ENCODE peak calls at places on chromosomes 4 and X, in ten cellular contexts. Q, W, C, U, V, B, E, G, R and A are unnamed samples. For H3K4me1, the result is how much of the 10 kb centered on the place peaks cover.

GRCh38 chr4:39621582-39621981 is 17.1 kb downstream of the SMIM14 start:
- ATAC-seq in E (peak), W (peak), Q (peak), V (no peak), R (peak), U (peak), C (peak), B (peak), G (no peak), A (peak)

GRCh38 chr4:94766856-94767255 is 9.1 kb downstream of the BMPR1B start:
- ATAC-seq in R (no peak), E (no peak), W (no peak), C (no peak), V (no peak), U (no peak), G (no peak), Q (no peak), B (no peak), A (no peak)

GRCh38 chr4:26349496-26349895 is 28.7 kb downstream of the RBPJ start:
- ATAC-seq in G (no peak), R (no peak), Q (no peak), W (no peak), C (no peak), U (no peak), E (no peak), V (no peak), B (no peak), A (no peak)

GRCh38 chrX:13494562-13494961 is 74.8 kb upstream of the EGFL6 start:
- ATAC-seq in B (no peak), R (no peak), G (no peak), Q (no peak), E (no peak), V (no peak), C (no peak), W (no peak), U (no peak), A (no peak)

GRCh38 chr4:162285753-162286152 is 122.0 kb upstream of the FSTL5 start:
- ATAC-seq in R (no peak), G (no peak), E (no peak), V (no peak), W (no peak), Q (no peak), B (no peak), C (no peak), U (no peak), A (no peak)

GRCh38 chr4:144709159-144709558 is 63.2 kb downstream of the HHIP start:
- ATAC-seq in V (no peak), E (no peak), R (no peak), B (no peak), W (no peak), G (no peak), U (no peak), Q (no peak), C (peak), A (no peak)

GRCh38 chrX:130952266-130953043 is 49.4 kb upstream of the ENOX2 start:
- ATAC-seq in R (no peak), U (no peak), W (no peak), V (no peak), E (no peak), G (no peak), C (no peak), Q (no peak), B (no peak), A (no peak)

GRCh38 chr4:143389543-143390195 is 53.0 kb downstream of the GAB1 start:
- ATAC-seq in R (no peak), C (no peak), W (peak), E (peak), Q (no peak), V (peak), G (no peak), U (peak), B (no peak), A (peak)

GRCh38 chr4:105243446-105243845 is 96.8 kb downstream of the TET2 start:
- ATAC-seq in B (no peak), U (no peak), G (no peak), Q (no peak), C (no peak), E (no peak), V (no peak), W (no peak), R (peak), A (no peak)

GRCh38 chr4:6917445-6918241 is 8.0 kb downstream of the TBC1D14 start:
- ATAC-seq in B (peak), E (peak), R (peak), V (peak), U (peak), C (peak), Q (peak), G (peak), W (peak), A (peak)

GRCh38 chr4:6923507-6923906 is 13.9 kb downstream of the TBC1D14 start:
- ATAC-seq in U (no peak), R (no peak), Q (no peak), W (no peak), E (no peak), C (no peak), B (no peak), G (no peak), V (no peak), A (no peak)

GRCh38 chr4:6916587-6917444 is 7.2 kb downstream of the TBC1D14 start:
- ATAC-seq in G (peak), U (peak), R (no peak), V (no peak), Q (peak), W (peak), E (peak), C (peak), B (no peak), A (peak)

GRCh38 chr4:6918345-6918744 is 8.7 kb downstream of the TBC1D14 start:
- ATAC-seq in V (no peak), B (no peak), R (peak), U (peak), G (peak), E (no peak), W (no peak), C (peak), Q (no peak), A (peak)

DNA sequence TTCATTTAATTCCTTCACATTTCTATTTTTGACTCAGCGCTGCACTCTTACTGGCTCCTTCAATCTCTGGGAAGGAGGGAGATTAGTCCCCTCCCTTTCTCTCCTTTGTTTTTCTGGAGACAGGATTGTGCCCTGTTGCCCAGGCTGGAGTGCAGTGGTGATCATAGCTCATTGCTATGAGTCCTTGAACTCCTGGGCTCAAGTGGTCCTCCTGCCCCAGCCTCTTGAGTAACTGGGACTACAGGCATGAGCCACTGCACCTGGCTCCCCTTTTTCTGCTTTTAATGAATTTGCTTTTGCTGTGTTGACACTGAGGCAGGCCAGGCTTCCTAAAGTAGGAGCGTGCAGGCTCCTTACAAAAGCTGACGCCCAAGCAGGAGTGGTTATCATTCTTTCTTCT is 10.5 kb downstream of the TBC1D14 start:
- ATAC-seq in W (peak), G (no peak), B (no peak), U (no peak), E (peak), R (no peak), V (no peak), C (no peak), Q (no peak), A (no peak)
- H3K4me1 ChIP-seq in W (under half), G (under half), B (under half), U (under half), E (half or more), R (under half), V (under half), C (half or more), Q (under half), A (half or more)

DNA sequence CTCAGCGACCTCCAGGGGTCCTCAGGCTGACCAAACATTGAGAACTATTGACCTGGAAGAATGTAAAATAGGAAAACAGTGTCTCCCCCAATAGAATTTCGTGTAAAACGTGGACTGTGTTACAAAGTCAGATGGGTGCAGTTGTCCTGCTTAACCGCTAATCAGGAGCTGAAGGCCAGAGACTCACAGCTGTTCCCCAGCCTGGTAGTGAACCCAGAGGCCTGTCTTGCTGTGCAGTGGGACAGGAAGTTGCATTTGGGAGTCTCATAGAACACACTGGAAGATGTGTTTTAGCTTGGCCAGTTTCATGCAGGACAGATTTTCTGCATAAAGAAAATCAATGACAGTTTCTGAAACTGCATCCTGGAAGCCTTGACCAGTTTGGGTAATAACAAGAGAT is 151.5 kb downstream of the PTTG2 start:
- ATAC-seq in C (no peak), Q (no peak), V (no peak), U (no peak), B (peak), E (no peak), G (no peak), R (no peak), W (no peak), A (no peak)
- TF ChIP-seq CTCF in C (no peak), Q (no peak), V (no peak), U (no peak), B (no peak), E (no peak), G (no peak), R (no peak), W (no peak), A (no peak)

GRCh38 chr4:185773419-185773818 is 38.6 kb downstream of the SORBS2 start:
- ATAC-seq in Q (no peak), V (peak), U (peak), W (peak), B (peak), R (peak), E (peak), C (peak), G (no peak), A (peak)
- H3K4me1 ChIP-seq in Q (under half), V (under half), U (under half), W (under half), B (under half), R (under half), E (under half), C (under half), G (under half), A (under half)

DNA sequence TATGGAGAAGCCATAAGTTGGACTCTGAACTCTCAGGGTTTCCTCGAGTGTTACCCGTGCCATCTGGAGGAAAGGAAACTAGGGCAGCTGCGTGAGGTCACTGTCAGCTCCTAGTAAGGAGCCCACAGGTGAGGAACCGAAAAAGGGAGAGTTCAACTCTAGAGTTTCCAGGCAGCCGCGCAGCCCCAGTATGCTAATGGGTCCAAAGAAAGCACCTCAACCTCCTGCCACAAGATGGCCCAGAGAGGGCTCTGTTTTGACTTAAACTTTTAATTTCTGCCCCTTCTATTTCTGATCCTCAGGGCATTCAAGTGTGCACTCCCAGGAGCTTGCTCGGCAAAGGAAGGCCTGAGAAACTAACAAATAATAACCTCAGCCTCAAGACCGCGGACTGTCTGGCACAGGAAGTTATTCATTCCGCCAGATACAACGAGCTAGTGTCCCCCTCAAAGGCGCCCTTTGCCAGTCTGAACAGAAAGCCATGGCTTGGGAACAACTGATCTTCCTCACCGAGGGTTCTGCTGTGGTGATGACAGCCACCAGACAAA is 13.9 kb downstream of the SCARB2 start:
- ATAC-seq in B (peak), V (no peak), W (no peak), E (no peak), R (peak), G (peak), Q (no peak), U (peak), C (peak), A (no peak)
- TF ChIP-seq CTCF in B (no peak), V (no peak), W (no peak), E (no peak), R (peak), G (no peak), Q (no peak), U (no peak), C (no peak), A (no peak)

GRCh38 chr4:139453041-139453370 is 915 bp upstream of the RAB33B start:
- ATAC-seq in Q (peak), C (peak), B (no peak), R (peak), U (peak), V (peak), E (peak), W (no peak), G (peak), A (peak)

GRCh38 chr4:139453371-139454110 is 380 bp upstream of the RAB33B start:
- ATAC-seq in W (peak), U (peak), B (peak), Q (peak), G (peak), V (peak), E (peak), C (peak), R (peak), A (peak)

GRCh38 chr4:139455187-139455586 is 1.3 kb downstream of the RAB33B start:
- ATAC-seq in C (peak), E (no peak), G (no peak), W (no peak), V (no peak), B (no peak), U (no peak), R (no peak), Q (no peak), A (no peak)

GRCh38 chr4:139454646-139455045 is 725 bp downstream of the RAB33B start:
- ATAC-seq in C (no peak), W (no peak), R (no peak), V (no peak), Q (no peak), B (no peak), E (no peak), U (no peak), G (no peak), A (no peak)

DNA sequence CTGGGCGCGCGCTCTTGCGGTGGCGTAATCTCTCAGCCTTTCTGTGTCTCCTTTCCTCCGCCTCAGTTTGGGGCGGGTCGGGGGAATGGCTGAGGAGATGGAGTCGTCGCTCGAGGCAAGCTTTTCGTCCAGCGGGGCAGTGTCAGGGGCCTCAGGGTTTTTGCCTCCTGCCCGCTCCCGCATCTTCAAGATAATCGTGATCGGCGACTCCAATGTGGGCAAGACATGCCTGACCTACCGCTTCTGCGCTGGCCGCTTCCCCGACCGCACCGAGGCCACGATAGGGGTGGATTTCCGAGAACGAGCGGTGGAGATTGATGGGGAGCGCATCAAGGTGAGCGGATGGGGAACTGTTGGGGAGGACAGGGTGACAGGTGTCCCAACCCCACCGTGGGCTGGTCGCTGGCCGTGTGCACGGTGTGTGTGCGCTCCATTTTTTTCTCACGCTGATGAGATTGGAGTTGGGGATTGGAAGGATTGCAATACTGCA is at the start of gene RAB33B:
- ATAC-seq in C (peak), G (no peak), B (peak), Q (peak), R (peak), V (no peak), E (peak), W (peak), U (peak), A (no peak)
- H3K4me1 ChIP-seq in C (under half), G (under half), B (under half), Q (under half), R (under half), V (half or more), E (under half), W (under half), U (under half), A (under half)

GRCh38 chrX:53239474-53239873 is 14.5 kb upstream of the KDM5C start:
- ATAC-seq in B (no peak), R (peak), G (no peak), W (no peak), V (no peak), Q (peak), U (no peak), E (no peak), C (peak), A (no peak)
- TF ChIP-seq CTCF in B (no peak), R (peak), G (no peak), W (no peak), V (no peak), Q (peak), U (no peak), E (no peak), C (no peak), A (no peak)